ENCODE peak calls at places on chromosomes 1 and 21, in six cellular contexts. N, F, P, B, R and V are unnamed samples.

GRCh38 chr1:185338719-185339622 is 21.9 kb upstream of the IVNS1ABP start:
- DNase-seq in P (no peak), B (no peak), N (no peak), F (no peak), R (peak), V (peak)

GRCh38 chr1:4755301-4756183 is 101.1 kb downstream of the AJAP1 start:
- DNase-seq in F (no peak), R (no peak), B (no peak), N (no peak), P (no peak), V (peak)

GRCh38 chr1:17061486-17062271 is 7.8 kb upstream of the SDHB start:
- DNase-seq in R (no peak), N (no peak), P (no peak), B (no peak), F (no peak), V (peak)

GRCh38 chr1:112575154-112575804 is 43.7 kb downstream of the ST7L start:
- DNase-seq in B (no peak), N (peak), P (peak), R (no peak), F (peak), V (peak)

GRCh38 chr1:21638531-21639341 is 30.4 kb downstream of the RAP1GAP start:
- DNase-seq in F (no peak), R (no peak), N (peak), P (peak), B (peak), V (peak)

GRCh38 chr21:44368711-44369446 is 15.5 kb downstream of the TRPM2 start:
- DNase-seq in P (peak), R (no peak), B (no peak), F (no peak), N (no peak), V (no peak)

GRCh38 chr1:14149431-14149830 is 449.1 kb upstream of the KAZN start:
- DNase-seq in F (no peak), P (peak), B (no peak), N (peak), R (no peak), V (no peak)

GRCh38 chr21:46152939-46153258 is 2.5 kb downstream of the FTCD start:
- DNase-seq in B (no peak), R (no peak), P (no peak), N (no peak), F (no peak), V (no peak)

GRCh38 chr1:19664453-19665043 is at the start of gene HTR6:
- DNase-seq in P (peak), R (no peak), B (no peak), F (no peak), N (no peak), V (no peak)

GRCh38 chr1:168360151-168360550 is 79.5 kb downstream of the TBX19 start:
- DNase-seq in N (no peak), F (no peak), B (no peak), P (no peak), R (no peak), V (no peak)

GRCh38 chr21:41612674-41613250 is 104.8 kb upstream of the TMPRSS2 start:
- DNase-seq in N (peak), F (no peak), R (no peak), B (peak), P (peak), V (peak)

GRCh38 chr1:38028671-38029070 is 16.1 kb downstream of the UTP11 start:
- DNase-seq in F (no peak), B (no peak), R (no peak), P (no peak), N (no peak), V (no peak)

GRCh38 chr21:39664586-39664985 is 51.8 kb downstream of the B3GALT5 start:
- DNase-seq in N (no peak), B (no peak), F (no peak), P (no peak), R (no peak), V (no peak)

GRCh38 chr1:25805863-25806225 is 5.9 kb downstream of the SELENON start:
- DNase-seq in B (no peak), F (peak), N (no peak), R (no peak), P (no peak), V (no peak)

GRCh38 chr21:44384968-44385367 is 31.5 kb downstream of the TRPM2 start:
- DNase-seq in B (no peak), F (no peak), P (no peak), R (no peak), N (no peak), V (no peak)

GRCh38 chr1:58994664-58995063 is 210.8 kb upstream of the JUN start:
- DNase-seq in N (no peak), P (no peak), B (no peak), R (no peak), F (no peak), V (no peak)

GRCh38 chr1:14590781-14591180 is 7.7 kb upstream of the KAZN start:
- DNase-seq in F (no peak), B (no peak), P (peak), N (no peak), R (no peak), V (no peak)

GRCh38 chr1:74197255-74197654 is 721 bp downstream of the LRRIQ3 start:
- DNase-seq in F (no peak), B (no peak), P (no peak), R (no peak), N (no peak), V (no peak)

DNA sequence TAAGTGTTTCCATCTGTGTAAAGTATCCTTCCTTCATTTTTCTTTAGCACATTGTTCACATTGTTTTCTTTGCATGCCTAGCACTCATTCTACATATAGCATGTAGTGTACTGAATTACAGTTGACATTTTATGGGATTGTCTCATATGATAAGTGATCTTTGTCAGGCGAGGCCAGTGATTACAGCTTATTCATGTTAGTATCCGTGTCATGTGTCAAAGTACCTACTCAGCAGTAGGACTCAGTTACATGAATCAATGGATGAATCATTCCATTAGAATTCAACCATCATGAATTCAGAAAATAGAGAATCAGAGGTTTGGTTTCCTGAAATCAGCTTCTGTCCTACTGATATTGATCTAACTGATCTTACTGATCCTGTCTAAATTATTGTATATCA is 20.6 kb upstream of the HRNR start:
- DNase-seq in N (no peak), R (no peak), P (no peak), F (no peak), B (no peak), V (no peak)
- TF ChIP-seq MYC in N (no peak), R (no peak), P (no peak), F (no peak), B (no peak), V (no peak)

DNA sequence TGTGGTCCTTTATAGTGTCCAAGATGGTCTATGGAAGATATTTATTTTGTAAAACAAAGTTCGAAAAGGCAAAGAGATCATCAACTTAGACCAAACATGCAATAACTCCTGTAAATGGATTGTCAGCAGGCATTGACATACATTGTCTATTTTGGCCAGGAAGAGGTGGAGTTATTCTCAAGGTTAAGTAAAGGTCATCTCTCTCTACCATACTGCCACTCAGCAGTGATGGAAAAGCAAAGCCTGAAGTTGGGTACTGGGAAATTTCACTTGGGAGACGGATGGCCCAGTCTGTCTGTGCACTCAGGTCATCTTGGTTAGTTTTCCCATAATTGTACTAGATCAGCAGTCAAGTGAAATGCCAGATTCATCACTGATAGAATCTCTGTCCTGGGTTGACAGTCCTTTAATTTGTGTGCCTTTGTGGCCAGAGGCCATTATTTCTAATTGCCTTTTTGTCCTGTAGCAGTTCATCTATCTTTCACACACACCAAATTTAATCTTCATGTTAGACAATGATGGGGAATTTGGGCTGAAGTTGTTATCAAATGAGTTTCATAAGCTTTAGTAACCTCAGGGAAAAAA is 17.5 kb downstream of the PIGP start:
- DNase-seq in R (no peak), N (no peak), B (no peak), P (no peak), F (no peak), V (no peak)
- TF ChIP-seq CTCF in R (no peak), N (no peak), B (no peak), P (no peak), F (no peak), V (no peak)

DNA sequence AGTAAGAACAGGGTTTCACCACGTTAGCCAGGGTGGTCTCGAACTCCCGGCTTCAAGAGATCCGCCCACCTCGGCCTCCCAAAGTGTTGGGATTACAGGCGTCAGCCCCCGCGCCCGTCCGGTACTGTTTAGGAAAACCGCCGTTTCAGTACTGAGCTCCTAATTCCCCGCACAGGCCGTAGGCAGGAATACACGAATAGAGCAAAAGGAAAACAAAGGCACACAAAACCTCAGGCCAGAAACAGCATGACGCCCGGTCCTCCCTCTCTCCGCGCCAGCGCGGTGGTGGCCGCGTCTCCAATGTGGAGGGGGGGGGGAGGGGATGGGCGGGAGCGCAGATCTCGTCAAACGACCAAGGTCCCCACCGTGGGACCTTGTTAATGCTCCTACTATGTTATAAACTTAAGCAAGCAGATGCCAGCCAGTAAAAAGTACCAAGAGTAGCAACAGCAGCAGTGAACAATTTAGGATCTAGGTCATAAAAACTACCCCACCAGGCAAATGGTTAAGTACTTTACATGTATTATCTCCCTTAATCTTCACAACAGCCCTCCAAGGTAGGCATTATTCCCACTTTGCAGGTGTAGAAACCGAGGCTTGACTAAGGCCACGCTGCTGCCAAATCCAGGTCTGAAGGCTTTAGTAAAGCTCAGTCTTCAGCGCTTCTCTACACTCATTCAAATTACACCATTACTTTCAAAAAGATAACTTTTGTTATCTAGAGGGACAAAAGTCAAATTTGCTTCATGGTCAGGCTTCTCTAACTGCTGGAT is 722 bp upstream of the ADAR start:
- DNase-seq in N (peak), P (peak), B (peak), F (peak), R (no peak), V (peak)
- TF ChIP-seq MYC in N (no peak), P (no peak), B (no peak), F (no peak), R (no peak), V (no peak)

DNA sequence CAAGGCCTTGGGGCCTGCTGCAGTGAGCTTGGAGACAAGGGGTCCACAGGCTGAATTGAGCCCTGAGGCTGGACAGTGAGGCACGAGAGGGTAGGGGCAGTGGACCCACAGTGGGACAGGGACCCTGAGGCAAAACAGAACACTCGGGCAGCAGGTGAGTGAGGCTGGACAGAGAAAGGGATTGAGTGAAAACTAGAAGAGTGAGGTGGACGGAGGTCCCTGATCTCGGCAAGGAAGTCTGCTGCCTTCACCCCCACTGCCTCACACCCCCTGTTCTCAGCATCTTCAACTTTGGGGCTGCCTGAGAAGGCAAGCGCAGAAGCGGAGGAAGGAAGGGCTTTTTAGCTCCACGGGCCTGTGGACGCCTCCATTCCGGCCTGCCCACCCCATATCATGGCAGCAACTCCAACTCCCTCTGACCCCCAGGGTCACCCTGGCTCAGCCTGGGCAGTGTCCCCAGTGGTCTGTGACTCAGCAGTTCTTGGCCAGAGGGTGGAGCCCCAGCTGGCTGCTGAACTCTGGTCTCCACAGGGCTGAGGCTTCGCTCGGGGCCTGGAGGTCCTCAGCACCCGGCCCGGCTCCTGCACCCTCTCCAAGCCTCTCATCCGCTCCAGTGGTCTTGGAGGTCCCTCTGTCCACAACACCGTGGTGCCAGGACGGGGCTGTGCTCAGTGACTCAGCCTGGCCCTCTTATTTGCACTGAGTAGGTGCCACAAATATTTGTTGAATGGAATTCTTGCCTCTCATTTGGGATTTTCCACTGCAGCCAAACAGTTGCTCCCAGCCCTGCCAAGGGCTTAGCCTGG is 60.0 kb upstream of the EPS8L3 start:
- DNase-seq in B (peak), P (peak), N (peak), F (no peak), R (no peak), V (peak)
- TF ChIP-seq CTCF in B (peak), P (peak), N (no peak), F (no peak), R (no peak), V (no peak)

GRCh38 chr1:108847464-108847863 is 9.4 kb downstream of the AKNAD1 start:
- DNase-seq in N (no peak), F (no peak), R (no peak), B (no peak), P (no peak), V (no peak)
- TF ChIP-seq MYC in N (no peak), F (no peak), R (no peak), B (no peak), P (no peak), V (no peak)

GRCh38 chr1:181191494-181192040 is 103.1 kb downstream of the IER5 start:
- DNase-seq in F (no peak), R (no peak), B (no peak), P (no peak), N (no peak), V (no peak)

GRCh38 chr1:181192277-181192676 is 103.8 kb downstream of the IER5 start:
- DNase-seq in R (no peak), B (no peak), N (no peak), P (no peak), F (no peak), V (no peak)

GRCh38 chr1:181189691-181190361 is 101.3 kb downstream of the IER5 start:
- DNase-seq in B (peak), N (peak), R (no peak), F (peak), P (peak), V (peak)

GRCh38 chr1:181189245-181189644 is 100.7 kb downstream of the IER5 start:
- DNase-seq in F (no peak), N (no peak), P (no peak), R (no peak), B (no peak), V (no peak)

DNA sequence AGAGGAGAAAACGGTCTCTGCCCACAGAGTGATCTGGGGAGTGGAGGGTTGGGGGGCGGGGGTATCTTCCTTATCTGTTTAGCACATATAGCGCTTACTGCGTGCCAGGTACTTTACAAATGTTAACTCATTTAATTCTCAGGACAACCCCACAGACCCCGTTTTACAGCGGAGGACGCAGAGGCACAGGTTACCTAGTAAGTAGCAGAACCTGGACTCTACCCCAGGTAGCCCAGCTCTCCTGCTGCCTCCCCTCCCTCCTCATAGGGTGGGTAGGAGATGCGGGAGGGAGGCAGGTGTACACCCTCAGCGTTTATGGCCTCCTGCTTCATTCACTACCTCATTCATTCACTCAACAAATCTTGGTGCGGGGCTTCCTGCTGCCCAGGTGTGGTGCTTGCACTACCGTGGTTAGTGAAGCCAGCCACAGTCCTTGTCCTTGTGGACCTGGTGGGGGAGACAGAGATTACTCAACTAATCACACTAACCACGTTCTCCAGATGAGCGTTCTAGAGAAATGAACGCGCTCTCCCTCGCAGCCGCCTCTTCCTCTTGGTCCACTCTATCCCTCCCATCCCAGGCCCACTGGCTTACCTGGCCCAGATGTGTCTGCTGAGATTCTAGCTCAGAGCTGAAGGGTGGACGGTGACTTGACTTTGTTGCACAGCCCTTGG is 102.0 kb downstream of the IER5 start:
- DNase-seq in P (no peak), N (peak), F (no peak), B (no peak), R (no peak), V (peak)
- TF ChIP-seq CTCF in P (peak), N (no peak), F (no peak), B (peak), R (peak), V (no peak)